ENCODE peak calls at places on chromosomes 1 and 21, in ten cellular contexts. One of them, this sample, is unnamed. For H3K4me1, the result is how much of the 10 kb centered on the place peaks cover.

GRCh38 chr1:6419803-6420593 is at the start of gene HES2:
- DNase-seq in esophagus squamous epithelium: no peak
- DNase-seq in breast epithelium: no peak
- DNase-seq in vagina: no peak
- DNase-seq in psoas muscle: no peak
- DNase-seq in DND-41: no peak
- DNase-seq in tibial artery: no peak
- DNase-seq in endothelial cell of umbilical vein: peak
- DNase-seq in tibial nerve: no peak
- DNase-seq in IMR-90: no peak
- DNase-seq in this sample: no peak

GRCh38 chr1:221632072-221632471 is 109.8 kb downstream of the DUSP10 start:
- DNase-seq in esophagus squamous epithelium: no peak
- DNase-seq in breast epithelium: no peak
- DNase-seq in vagina: no peak
- DNase-seq in psoas muscle: no peak
- DNase-seq in DND-41: no peak
- DNase-seq in tibial artery: no peak
- DNase-seq in endothelial cell of umbilical vein: no peak
- DNase-seq in tibial nerve: no peak
- DNase-seq in IMR-90: no peak
- DNase-seq in this sample: no peak

GRCh38 chr1:150272379-150272840 is at the start of gene C1orf54:
- DNase-seq in esophagus squamous epithelium: no peak
- DNase-seq in breast epithelium: no peak
- DNase-seq in vagina: no peak
- DNase-seq in psoas muscle: peak
- DNase-seq in DND-41: no peak
- DNase-seq in tibial artery: peak
- DNase-seq in endothelial cell of umbilical vein: peak
- DNase-seq in tibial nerve: peak
- DNase-seq in IMR-90: peak
- DNase-seq in this sample: no peak

GRCh38 chr21:25331286-25331685 is 276.0 kb downstream of the MRPL39 start:
- DNase-seq in esophagus squamous epithelium: no peak
- DNase-seq in breast epithelium: no peak
- DNase-seq in vagina: no peak
- DNase-seq in psoas muscle: no peak
- DNase-seq in DND-41: no peak
- DNase-seq in tibial artery: no peak
- DNase-seq in endothelial cell of umbilical vein: no peak
- DNase-seq in tibial nerve: no peak
- DNase-seq in IMR-90: no peak
- DNase-seq in this sample: no peak

GRCh38 chr1:246417152-246417812 is 89.8 kb downstream of the SMYD3 start:
- DNase-seq in esophagus squamous epithelium: no peak
- DNase-seq in breast epithelium: no peak
- DNase-seq in vagina: no peak
- DNase-seq in psoas muscle: no peak
- DNase-seq in DND-41: peak
- DNase-seq in tibial artery: no peak
- DNase-seq in endothelial cell of umbilical vein: peak
- DNase-seq in tibial nerve: no peak
- DNase-seq in IMR-90: peak
- DNase-seq in this sample: no peak

GRCh38 chr1:42735056-42735455 is 5.0 kb downstream of the CLDN19 start:
- DNase-seq in esophagus squamous epithelium: no peak
- DNase-seq in breast epithelium: no peak
- DNase-seq in vagina: no peak
- DNase-seq in psoas muscle: no peak
- DNase-seq in DND-41: no peak
- DNase-seq in tibial artery: no peak
- DNase-seq in endothelial cell of umbilical vein: no peak
- DNase-seq in tibial nerve: no peak
- DNase-seq in IMR-90: no peak
- DNase-seq in this sample: no peak

GRCh38 chr1:175708787-175709186 is 34.6 kb downstream of the TNR start:
- DNase-seq in esophagus squamous epithelium: no peak
- DNase-seq in breast epithelium: no peak
- DNase-seq in vagina: no peak
- DNase-seq in psoas muscle: no peak
- DNase-seq in DND-41: no peak
- DNase-seq in tibial artery: no peak
- DNase-seq in endothelial cell of umbilical vein: peak
- DNase-seq in tibial nerve: no peak
- DNase-seq in IMR-90: no peak
- DNase-seq in this sample: no peak

GRCh38 chr1:240030236-240030635 is 61.4 kb upstream of the FMN2 start:
- DNase-seq in esophagus squamous epithelium: no peak
- DNase-seq in breast epithelium: no peak
- DNase-seq in vagina: no peak
- DNase-seq in psoas muscle: no peak
- DNase-seq in DND-41: no peak
- DNase-seq in tibial artery: no peak
- DNase-seq in endothelial cell of umbilical vein: no peak
- DNase-seq in tibial nerve: no peak
- DNase-seq in IMR-90: peak
- DNase-seq in this sample: no peak

GRCh38 chr1:231694465-231695077 is 68.0 kb downstream of the DISC1 start:
- DNase-seq in esophagus squamous epithelium: no peak
- DNase-seq in breast epithelium: no peak
- DNase-seq in vagina: no peak
- DNase-seq in psoas muscle: no peak
- DNase-seq in DND-41: no peak
- DNase-seq in tibial artery: no peak
- DNase-seq in endothelial cell of umbilical vein: no peak
- DNase-seq in tibial nerve: no peak
- DNase-seq in IMR-90: no peak
- DNase-seq in this sample: no peak

GRCh38 chr1:2416403-2416802 is 4.0 kb upstream of the PEX10 start:
- DNase-seq in esophagus squamous epithelium: no peak
- DNase-seq in breast epithelium: peak
- DNase-seq in vagina: no peak
- DNase-seq in psoas muscle: no peak
- DNase-seq in DND-41: peak
- DNase-seq in tibial artery: no peak
- DNase-seq in endothelial cell of umbilical vein: no peak
- DNase-seq in tibial nerve: no peak
- DNase-seq in IMR-90: no peak
- DNase-seq in this sample: no peak

GRCh38 chr1:4090556-4090955 is 190.5 kb upstream of the C1orf174 start:
- DNase-seq in esophagus squamous epithelium: no peak
- DNase-seq in breast epithelium: peak
- DNase-seq in vagina: no peak
- DNase-seq in psoas muscle: no peak
- DNase-seq in DND-41: no peak
- DNase-seq in tibial artery: peak
- DNase-seq in endothelial cell of umbilical vein: no peak
- DNase-seq in tibial nerve: no peak
- DNase-seq in IMR-90: no peak
- DNase-seq in this sample: peak
- H3K4me1 ChIP-seq in esophagus squamous epithelium: under half
- H3K4me1 ChIP-seq in breast epithelium: under half
- H3K4me1 ChIP-seq in vagina: under half
- H3K4me1 ChIP-seq in psoas muscle: under half
- H3K4me1 ChIP-seq in DND-41: under half
- H3K4me1 ChIP-seq in tibial artery: under half
- H3K4me1 ChIP-seq in endothelial cell of umbilical vein: under half
- H3K4me1 ChIP-seq in tibial nerve: under half
- H3K4me1 ChIP-seq in IMR-90: under half
- H3K4me1 ChIP-seq in this sample: under half

GRCh38 chr1:37482004-37482785 is 7.8 kb downstream of the ZC3H12A start:
- DNase-seq in esophagus squamous epithelium: no peak
- DNase-seq in breast epithelium: no peak
- DNase-seq in vagina: no peak
- DNase-seq in psoas muscle: no peak
- DNase-seq in DND-41: no peak
- DNase-seq in tibial artery: no peak
- DNase-seq in endothelial cell of umbilical vein: no peak
- DNase-seq in tibial nerve: no peak
- DNase-seq in IMR-90: no peak
- DNase-seq in this sample: no peak

GRCh38 chr1:37485902-37486679 is 11.7 kb downstream of the ZC3H12A start:
- DNase-seq in esophagus squamous epithelium: no peak
- DNase-seq in breast epithelium: no peak
- DNase-seq in vagina: no peak
- DNase-seq in psoas muscle: no peak
- DNase-seq in DND-41: no peak
- DNase-seq in tibial artery: no peak
- DNase-seq in endothelial cell of umbilical vein: no peak
- DNase-seq in tibial nerve: no peak
- DNase-seq in IMR-90: no peak
- DNase-seq in this sample: no peak

GRCh38 chr1:37484325-37485051 is 10.1 kb downstream of the ZC3H12A start:
- DNase-seq in esophagus squamous epithelium: no peak
- DNase-seq in breast epithelium: no peak
- DNase-seq in vagina: no peak
- DNase-seq in psoas muscle: peak
- DNase-seq in DND-41: no peak
- DNase-seq in tibial artery: peak
- DNase-seq in endothelial cell of umbilical vein: no peak
- DNase-seq in tibial nerve: no peak
- DNase-seq in IMR-90: no peak
- DNase-seq in this sample: peak

GRCh38 chr1:37482796-37483744 is 8.7 kb downstream of the ZC3H12A start:
- DNase-seq in esophagus squamous epithelium: no peak
- DNase-seq in breast epithelium: no peak
- DNase-seq in vagina: no peak
- DNase-seq in psoas muscle: no peak
- DNase-seq in DND-41: no peak
- DNase-seq in tibial artery: no peak
- DNase-seq in endothelial cell of umbilical vein: no peak
- DNase-seq in tibial nerve: no peak
- DNase-seq in IMR-90: no peak
- DNase-seq in this sample: peak

DNA sequence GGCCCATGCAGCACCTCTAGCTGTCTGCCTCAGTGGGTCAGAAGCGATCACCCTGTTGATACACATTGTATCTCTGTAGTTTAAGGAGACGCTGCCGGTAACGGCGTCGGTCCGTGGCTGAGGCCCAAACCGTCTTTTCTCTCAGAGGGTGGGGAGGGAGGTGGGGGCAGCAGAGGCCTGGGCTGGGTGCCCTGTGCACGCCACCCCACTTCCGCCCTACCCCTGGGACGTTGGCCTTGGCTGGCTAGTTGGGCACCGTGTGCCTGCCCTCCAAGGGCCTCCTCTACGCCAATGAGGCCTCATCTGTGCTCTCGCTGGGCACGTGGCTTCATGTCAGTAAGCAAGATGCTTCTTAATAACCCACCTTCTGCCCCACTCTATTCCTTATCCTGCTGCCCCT is 9.4 kb downstream of the ZC3H12A start:
- DNase-seq in esophagus squamous epithelium: no peak
- DNase-seq in breast epithelium: no peak
- DNase-seq in vagina: no peak
- DNase-seq in psoas muscle: no peak
- DNase-seq in DND-41: no peak
- DNase-seq in tibial artery: no peak
- DNase-seq in endothelial cell of umbilical vein: no peak
- DNase-seq in tibial nerve: no peak
- DNase-seq in IMR-90: no peak
- DNase-seq in this sample: no peak
- H3K4me1 ChIP-seq in esophagus squamous epithelium: under half
- H3K4me1 ChIP-seq in breast epithelium: under half
- H3K4me1 ChIP-seq in vagina: half or more
- H3K4me1 ChIP-seq in psoas muscle: half or more
- H3K4me1 ChIP-seq in DND-41: under half
- H3K4me1 ChIP-seq in tibial artery: half or more
- H3K4me1 ChIP-seq in endothelial cell of umbilical vein: under half
- H3K4me1 ChIP-seq in tibial nerve: under half
- H3K4me1 ChIP-seq in IMR-90: under half
- H3K4me1 ChIP-seq in this sample: half or more

GRCh38 chr1:198113302-198113701 is 43.5 kb upstream of the NEK7 start:
- DNase-seq in esophagus squamous epithelium: no peak
- DNase-seq in breast epithelium: no peak
- DNase-seq in vagina: no peak
- DNase-seq in psoas muscle: no peak
- DNase-seq in DND-41: no peak
- DNase-seq in tibial artery: no peak
- DNase-seq in endothelial cell of umbilical vein: no peak
- DNase-seq in tibial nerve: no peak
- DNase-seq in IMR-90: peak
- DNase-seq in this sample: no peak

GRCh38 chr1:198117267-198117666 is 39.5 kb upstream of the NEK7 start:
- DNase-seq in esophagus squamous epithelium: no peak
- DNase-seq in breast epithelium: no peak
- DNase-seq in vagina: no peak
- DNase-seq in psoas muscle: no peak
- DNase-seq in DND-41: no peak
- DNase-seq in tibial artery: no peak
- DNase-seq in endothelial cell of umbilical vein: no peak
- DNase-seq in tibial nerve: no peak
- DNase-seq in IMR-90: no peak
- DNase-seq in this sample: no peak

GRCh38 chr1:198121058-198121829 is 35.6 kb upstream of the NEK7 start:
- DNase-seq in esophagus squamous epithelium: no peak
- DNase-seq in breast epithelium: no peak
- DNase-seq in vagina: no peak
- DNase-seq in psoas muscle: no peak
- DNase-seq in DND-41: no peak
- DNase-seq in tibial artery: no peak
- DNase-seq in endothelial cell of umbilical vein: peak
- DNase-seq in tibial nerve: no peak
- DNase-seq in IMR-90: peak
- DNase-seq in this sample: no peak

GRCh38 chr1:198118136-198118535 is 38.7 kb upstream of the NEK7 start:
- DNase-seq in esophagus squamous epithelium: no peak
- DNase-seq in breast epithelium: no peak
- DNase-seq in vagina: no peak
- DNase-seq in psoas muscle: peak
- DNase-seq in DND-41: no peak
- DNase-seq in tibial artery: peak
- DNase-seq in endothelial cell of umbilical vein: peak
- DNase-seq in tibial nerve: peak
- DNase-seq in IMR-90: peak
- DNase-seq in this sample: peak

GRCh38 chr1:198116469-198116868 is 40.3 kb upstream of the NEK7 start:
- DNase-seq in esophagus squamous epithelium: no peak
- DNase-seq in breast epithelium: no peak
- DNase-seq in vagina: no peak
- DNase-seq in psoas muscle: no peak
- DNase-seq in DND-41: no peak
- DNase-seq in tibial artery: no peak
- DNase-seq in endothelial cell of umbilical vein: no peak
- DNase-seq in tibial nerve: no peak
- DNase-seq in IMR-90: no peak
- DNase-seq in this sample: no peak
- H3K4me1 ChIP-seq in esophagus squamous epithelium: under half
- H3K4me1 ChIP-seq in breast epithelium: under half
- H3K4me1 ChIP-seq in vagina: under half
- H3K4me1 ChIP-seq in psoas muscle: under half
- H3K4me1 ChIP-seq in DND-41: under half
- H3K4me1 ChIP-seq in tibial artery: under half
- H3K4me1 ChIP-seq in endothelial cell of umbilical vein: under half
- H3K4me1 ChIP-seq in tibial nerve: under half
- H3K4me1 ChIP-seq in IMR-90: under half
- H3K4me1 ChIP-seq in this sample: under half

DNA sequence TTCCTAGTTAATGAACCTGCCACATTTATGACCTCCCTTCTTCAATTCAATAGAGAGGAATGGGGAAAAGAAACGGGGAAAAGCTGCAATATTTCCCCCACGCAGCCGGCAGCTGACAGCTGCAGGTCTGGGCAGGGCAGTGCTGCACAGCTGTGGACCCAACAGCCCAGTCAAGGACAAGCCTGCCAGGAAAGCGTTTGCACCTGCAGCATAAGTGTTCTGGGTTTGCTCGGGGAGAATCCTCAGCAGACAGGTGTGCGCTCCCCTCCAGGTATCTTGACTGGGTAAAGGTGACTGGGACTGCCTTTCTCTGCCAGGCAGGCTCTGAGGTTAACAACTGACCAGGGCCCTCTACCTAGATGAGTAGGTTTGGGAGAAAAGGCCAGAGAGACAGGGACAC is 53.3 kb downstream of the FBXO2 start:
- DNase-seq in esophagus squamous epithelium: no peak
- DNase-seq in breast epithelium: no peak
- DNase-seq in vagina: no peak
- DNase-seq in psoas muscle: no peak
- DNase-seq in DND-41: no peak
- DNase-seq in tibial artery: no peak
- DNase-seq in endothelial cell of umbilical vein: no peak
- DNase-seq in tibial nerve: no peak
- DNase-seq in IMR-90: no peak
- DNase-seq in this sample: no peak
- H3K4me1 ChIP-seq in esophagus squamous epithelium: under half
- H3K4me1 ChIP-seq in breast epithelium: under half
- H3K4me1 ChIP-seq in vagina: under half
- H3K4me1 ChIP-seq in psoas muscle: under half
- H3K4me1 ChIP-seq in DND-41: under half
- H3K4me1 ChIP-seq in tibial artery: under half
- H3K4me1 ChIP-seq in endothelial cell of umbilical vein: under half
- H3K4me1 ChIP-seq in tibial nerve: under half
- H3K4me1 ChIP-seq in IMR-90: under half
- H3K4me1 ChIP-seq in this sample: under half

This sample was measured in suprapubic skin.